ENCODE peak calls at places on chromosomes 4 and X, in eight cellular contexts. One of them, this sample, is unnamed.

GRCh38 chr4:7515390-7515902 is 80.7 kb upstream of the PSAPL1 start:
- DNase-seq in Panc1: no peak
- DNase-seq in kidney: no peak
- DNase-seq in tibial nerve: no peak
- DNase-seq in AG09309: no peak
- DNase-seq in MM.1S: no peak
- DNase-seq in fibroblast of mammary gland: peak; percentile 9
- DNase-seq in heart left ventricle: no peak
- DNase-seq in this sample: no peak

GRCh38 chrX:66015152-66015827 is 24.6 kb downstream of the VSIG4 start:
- DNase-seq in kidney: peak; percentile 45
- DNase-seq in tibial nerve: no peak
- DNase-seq in heart left ventricle: no peak
- DNase-seq in fibroblast of mammary gland: no peak
- DNase-seq in Panc1: no peak
- DNase-seq in AG09309: no peak
- DNase-seq in MM.1S: peak; percentile 72
- DNase-seq in this sample: no peak

GRCh38 chr4:55312491-55313101 is 33.4 kb upstream of the SRD5A3 start:
- DNase-seq in MM.1S: peak; percentile 42
- DNase-seq in kidney: no peak
- DNase-seq in AG09309: peak; percentile 31
- DNase-seq in heart left ventricle: no peak
- DNase-seq in fibroblast of mammary gland: peak; percentile 75
- DNase-seq in Panc1: peak; percentile 8
- DNase-seq in tibial nerve: peak; percentile 51
- DNase-seq in this sample: peak; percentile 65

GRCh38 chrX:109489174-109489573 is 7.3 kb upstream of the GUCY2F start:
- DNase-seq in heart left ventricle: no peak
- DNase-seq in AG09309: no peak
- DNase-seq in kidney: no peak
- DNase-seq in tibial nerve: no peak
- DNase-seq in fibroblast of mammary gland: no peak
- DNase-seq in MM.1S: no peak
- DNase-seq in Panc1: no peak
- DNase-seq in this sample: no peak

GRCh38 chr4:184163813-184164212 is 53.9 kb downstream of the ENPP6 start:
- DNase-seq in AG09309: no peak
- DNase-seq in Panc1: no peak
- DNase-seq in tibial nerve: peak; percentile 22
- DNase-seq in heart left ventricle: no peak
- DNase-seq in MM.1S: no peak
- DNase-seq in kidney: no peak
- DNase-seq in fibroblast of mammary gland: peak; percentile 21
- DNase-seq in this sample: peak; percentile 53

GRCh38 chr4:4456351-4456750 is 69.4 kb downstream of the NSG1 start:
- DNase-seq in kidney: no peak
- DNase-seq in Panc1: no peak
- DNase-seq in heart left ventricle: no peak
- DNase-seq in AG09309: no peak
- DNase-seq in tibial nerve: no peak
- DNase-seq in fibroblast of mammary gland: no peak
- DNase-seq in MM.1S: no peak
- DNase-seq in this sample: peak; percentile 48

GRCh38 chr4:1410491-1411325 is 4.5 kb upstream of the NKX1-1 start:
- DNase-seq in Panc1: no peak
- DNase-seq in MM.1S: peak; percentile 33
- DNase-seq in AG09309: no peak
- DNase-seq in kidney: peak; percentile 71
- DNase-seq in heart left ventricle: peak; percentile 80
- DNase-seq in tibial nerve: no peak
- DNase-seq in fibroblast of mammary gland: peak; percentile 29
- DNase-seq in this sample: peak; percentile 11

GRCh38 chr4:187020681-187021080 is 297.0 kb upstream of the FAT1 start:
- DNase-seq in kidney: no peak
- DNase-seq in AG09309: no peak
- DNase-seq in fibroblast of mammary gland: no peak
- DNase-seq in heart left ventricle: no peak
- DNase-seq in tibial nerve: no peak
- DNase-seq in MM.1S: no peak
- DNase-seq in Panc1: no peak
- DNase-seq in this sample: no peak

GRCh38 chr4:11954093-11954492 is 525.4 kb upstream of the HS3ST1 start:
- DNase-seq in Panc1: no peak
- DNase-seq in AG09309: no peak
- DNase-seq in fibroblast of mammary gland: peak; percentile 30
- DNase-seq in MM.1S: peak; percentile 14
- DNase-seq in heart left ventricle: no peak
- DNase-seq in tibial nerve: no peak
- DNase-seq in kidney: no peak
- DNase-seq in this sample: peak; percentile 52

GRCh38 chrX:54484666-54485065 is 11.4 kb downstream of the FGD1 start:
- DNase-seq in tibial nerve: no peak
- DNase-seq in fibroblast of mammary gland: no peak
- DNase-seq in Panc1: no peak
- DNase-seq in kidney: no peak
- DNase-seq in heart left ventricle: peak; percentile 66
- DNase-seq in AG09309: no peak
- DNase-seq in MM.1S: no peak
- DNase-seq in this sample: no peak

GRCh38 chr4:96164814-96165351 is 325.0 kb downstream of the PDHA2 start:
- DNase-seq in kidney: no peak
- DNase-seq in MM.1S: no peak
- DNase-seq in AG09309: peak; percentile 55
- DNase-seq in heart left ventricle: no peak
- DNase-seq in tibial nerve: no peak
- DNase-seq in fibroblast of mammary gland: peak; percentile 61
- DNase-seq in Panc1: no peak
- DNase-seq in this sample: peak; percentile 26

GRCh38 chrX:23907496-23908218 is at the start of the genes APOO and CXorf58:
- DNase-seq in kidney: peak; percentile 97
- DNase-seq in tibial nerve: peak; percentile 72
- DNase-seq in fibroblast of mammary gland: peak; percentile 87
- DNase-seq in MM.1S: peak; percentile 92
- DNase-seq in Panc1: no peak
- DNase-seq in heart left ventricle: peak; percentile 96
- DNase-seq in AG09309: no peak
- DNase-seq in this sample: peak; percentile 86

GRCh38 chr4:101163936-101164335 is 183.4 kb downstream of the PPP3CA start:
- DNase-seq in heart left ventricle: no peak
- DNase-seq in kidney: no peak
- DNase-seq in tibial nerve: no peak
- DNase-seq in AG09309: no peak
- DNase-seq in fibroblast of mammary gland: peak; percentile 52
- DNase-seq in MM.1S: no peak
- DNase-seq in Panc1: no peak
- DNase-seq in this sample: peak; percentile 42

GRCh38 chrX:63959975-63960374 is 175.0 kb upstream of the ARHGEF9 start:
- DNase-seq in kidney: no peak
- DNase-seq in heart left ventricle: no peak
- DNase-seq in tibial nerve: no peak
- DNase-seq in AG09309: no peak
- DNase-seq in MM.1S: no peak
- DNase-seq in fibroblast of mammary gland: no peak
- DNase-seq in Panc1: no peak
- DNase-seq in this sample: no peak

GRCh38 chr4:26510334-26510705 is 20.0 kb upstream of the CCKAR start:
- DNase-seq in Panc1: no peak
- DNase-seq in MM.1S: no peak
- DNase-seq in fibroblast of mammary gland: no peak
- DNase-seq in tibial nerve: no peak
- DNase-seq in AG09309: peak; percentile 21
- DNase-seq in kidney: no peak
- DNase-seq in heart left ventricle: no peak
- DNase-seq in this sample: no peak

GRCh38 chr4:145618210-145618911 is 824 bp upstream of the MMAA start:
- DNase-seq in AG09309: no peak
- DNase-seq in Panc1: no peak
- DNase-seq in MM.1S: peak; percentile 38
- DNase-seq in tibial nerve: peak; percentile 9
- DNase-seq in kidney: peak; percentile 67
- DNase-seq in fibroblast of mammary gland: peak; percentile 23
- DNase-seq in heart left ventricle: peak; percentile 63
- DNase-seq in this sample: no peak

GRCh38 chrX:70970482-70970999 is 39.6 kb upstream of the SLC7A3 start:
- DNase-seq in MM.1S: peak; percentile 34
- DNase-seq in Panc1: no peak
- DNase-seq in tibial nerve: no peak
- DNase-seq in AG09309: no peak
- DNase-seq in kidney: no peak
- DNase-seq in fibroblast of mammary gland: peak; percentile 25
- DNase-seq in heart left ventricle: no peak
- DNase-seq in this sample: peak; percentile 26

DNA sequence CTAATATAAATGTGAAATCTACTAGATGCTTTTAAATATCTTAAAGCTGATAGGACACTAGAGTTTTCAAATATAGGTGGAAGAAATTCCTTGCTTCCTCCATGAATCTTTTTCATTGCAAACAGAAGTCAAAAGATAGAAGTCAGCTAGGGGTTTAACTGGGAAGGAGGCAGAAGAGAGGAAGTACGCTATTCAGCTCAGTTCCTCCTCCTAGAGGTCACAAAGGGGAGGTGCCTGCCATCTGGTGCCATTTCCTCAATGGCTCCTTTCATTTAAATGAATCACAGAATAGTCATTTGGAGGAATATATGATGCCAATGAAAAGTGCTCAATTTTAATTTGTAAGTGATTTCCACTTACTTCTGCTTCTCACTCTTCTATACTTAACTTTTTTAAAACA is 8.5 kb downstream of the COL25A1 start:
- DNase-seq in MM.1S: peak; percentile 66
- DNase-seq in kidney: no peak
- DNase-seq in Panc1: peak; percentile 18
- DNase-seq in fibroblast of mammary gland: peak; percentile 21
- DNase-seq in heart left ventricle: no peak
- DNase-seq in tibial nerve: no peak
- DNase-seq in AG09309: no peak
- DNase-seq in this sample: peak; percentile 30
- TF ChIP-seq CTCF in MM.1S: peak; percentile 88
- TF ChIP-seq CTCF in kidney: no peak
- TF ChIP-seq CTCF in Panc1: peak; percentile 12
- TF ChIP-seq CTCF in fibroblast of mammary gland: peak; percentile 40
- TF ChIP-seq CTCF in heart left ventricle: no peak
- TF ChIP-seq CTCF in tibial nerve: no peak
- TF ChIP-seq CTCF in AG09309: no peak
- TF ChIP-seq CTCF in this sample: peak; percentile 11

DNA sequence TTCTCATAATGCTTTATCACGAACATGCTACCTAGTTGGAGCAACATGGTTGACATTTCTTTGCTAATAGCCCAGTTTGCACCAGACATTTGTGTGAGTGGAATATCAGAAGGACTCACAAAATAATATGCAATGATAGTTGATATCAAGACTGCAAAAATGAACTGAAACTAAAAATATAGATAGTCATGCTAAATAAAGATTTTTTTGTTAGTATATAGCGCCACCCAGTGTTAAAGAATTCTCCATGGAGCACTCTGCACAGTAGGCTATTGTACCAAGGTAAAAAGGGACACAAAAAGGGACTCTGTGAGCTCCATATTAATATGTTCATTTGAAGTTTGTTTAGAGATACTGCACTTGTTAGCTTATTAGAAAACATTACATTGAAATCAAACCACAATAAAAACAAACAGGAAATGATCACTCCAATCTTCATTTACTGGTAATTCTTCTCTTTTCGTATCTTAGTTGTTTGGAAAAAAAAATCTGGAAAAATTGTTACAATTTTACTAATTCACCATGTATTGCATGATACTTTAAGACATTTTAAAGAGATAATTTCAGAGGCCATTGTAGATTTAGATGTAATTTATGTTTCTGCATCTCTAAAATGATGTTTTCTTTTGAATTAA is 1509.6 kb downstream of the ADGRL3 start:
- DNase-seq in tibial nerve: no peak
- DNase-seq in AG09309: no peak
- DNase-seq in MM.1S: peak; percentile 60
- DNase-seq in Panc1: no peak
- DNase-seq in kidney: no peak
- DNase-seq in fibroblast of mammary gland: peak; percentile 5
- DNase-seq in heart left ventricle: no peak
- DNase-seq in this sample: peak; percentile 62
- TF ChIP-seq CTCF in tibial nerve: no peak
- TF ChIP-seq CTCF in AG09309: no peak
- TF ChIP-seq CTCF in MM.1S: peak; percentile 66
- TF ChIP-seq CTCF in Panc1: peak; percentile 42
- TF ChIP-seq CTCF in kidney: peak; percentile 17
- TF ChIP-seq CTCF in fibroblast of mammary gland: peak; percentile 38
- TF ChIP-seq CTCF in heart left ventricle: peak; percentile 36
- TF ChIP-seq CTCF in this sample: peak; percentile 54

DNA sequence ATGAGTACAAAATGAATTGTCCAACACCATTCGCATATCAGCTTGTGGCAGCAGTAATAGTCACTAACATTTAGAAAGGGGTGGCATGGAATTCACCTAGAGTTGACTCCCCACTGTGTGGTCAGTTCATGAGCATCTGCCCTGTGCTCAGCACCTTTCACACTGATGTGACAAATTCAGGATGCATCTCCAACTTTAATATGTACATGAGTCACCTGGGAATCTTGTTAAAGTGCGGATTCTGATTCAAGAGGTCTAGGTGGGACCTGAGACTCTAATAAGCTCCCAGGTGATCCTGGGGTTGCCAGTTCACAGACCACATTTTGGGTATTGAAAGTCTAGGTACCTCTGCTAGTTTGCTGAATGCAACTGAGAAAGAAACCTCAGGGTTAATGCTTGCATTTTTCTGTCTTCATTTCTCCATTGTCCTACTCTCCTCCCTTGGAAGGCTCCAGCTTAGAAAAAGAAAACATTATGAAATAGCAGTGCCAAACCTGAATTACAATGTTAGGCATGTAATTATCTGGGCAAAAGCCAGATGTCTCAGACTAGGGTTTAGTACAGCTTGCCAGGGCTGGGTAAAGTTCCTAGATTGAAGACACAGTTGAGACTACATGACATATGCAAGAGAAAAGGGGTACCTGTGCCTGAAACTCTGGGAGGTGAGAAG is 32.7 kb downstream of the TMSB4X start:
- DNase-seq in tibial nerve: no peak
- DNase-seq in MM.1S: no peak
- DNase-seq in AG09309: no peak
- DNase-seq in fibroblast of mammary gland: peak; percentile 47
- DNase-seq in kidney: no peak
- DNase-seq in Panc1: no peak
- DNase-seq in heart left ventricle: no peak
- DNase-seq in this sample: peak; percentile 80
- TF ChIP-seq CTCF in tibial nerve: no peak
- TF ChIP-seq CTCF in MM.1S: no peak
- TF ChIP-seq CTCF in AG09309: no peak
- TF ChIP-seq CTCF in fibroblast of mammary gland: no peak
- TF ChIP-seq CTCF in kidney: no peak
- TF ChIP-seq CTCF in Panc1: no peak
- TF ChIP-seq CTCF in heart left ventricle: no peak
- TF ChIP-seq CTCF in this sample: no peak

DNA sequence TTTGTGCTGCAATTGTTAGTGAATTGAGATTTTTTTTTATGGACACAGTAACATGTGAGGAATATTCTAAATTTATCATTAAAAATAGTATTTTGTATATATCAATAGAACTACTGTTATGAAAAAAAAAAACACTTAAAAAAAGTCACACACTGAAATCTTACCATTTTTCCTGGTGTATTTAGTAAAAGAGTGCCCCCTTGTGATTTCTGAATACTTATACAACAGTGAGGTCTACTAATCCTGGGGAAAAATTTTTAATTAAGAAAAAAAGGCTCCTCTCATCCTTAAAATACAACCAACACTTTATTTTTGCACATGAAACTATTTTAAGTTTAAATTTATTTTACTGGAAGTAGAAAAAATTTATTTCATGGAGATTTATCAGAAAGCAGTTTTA is 56.4 kb upstream of the SPOCK3 start:
- DNase-seq in kidney: no peak
- DNase-seq in Panc1: no peak
- DNase-seq in MM.1S: peak; percentile 23
- DNase-seq in AG09309: no peak
- DNase-seq in heart left ventricle: no peak
- DNase-seq in tibial nerve: no peak
- DNase-seq in fibroblast of mammary gland: peak; percentile 14
- DNase-seq in this sample: peak; percentile 33
- TF ChIP-seq CTCF in kidney: no peak
- TF ChIP-seq CTCF in Panc1: peak; percentile 14
- TF ChIP-seq CTCF in MM.1S: peak; percentile 36
- TF ChIP-seq CTCF in AG09309: no peak
- TF ChIP-seq CTCF in heart left ventricle: peak; percentile 7
- TF ChIP-seq CTCF in tibial nerve: no peak
- TF ChIP-seq CTCF in fibroblast of mammary gland: peak; percentile 10
- TF ChIP-seq CTCF in this sample: peak; percentile 42